ENCODE peak calls at places on chromosomes 13 and 19, in six cellular contexts. H is cardiac muscle cell, I is uterus, N is IMR-90, U is colonic mucosa, G is K562. A is an unnamed sample.

GRCh38 chr13:31063734-31064133 is 98.0 kb downstream of the HSPH1 start:
- DNase-seq in H (no peak), G (no peak), I (no peak), U (no peak), N (no peak), A (no peak)

GRCh38 chr19:6273701-6274601 is 5.8 kb downstream of the MLLT1 start:
- DNase-seq in U (peak; percentile 60), N (peak; percentile 88), G (peak; percentile 48), H (peak; percentile 92), I (peak; percentile 77), A (peak; percentile 66)

GRCh38 chr19:49327878-49328544 is 3.0 kb upstream of the SLC6A16 start:
- DNase-seq in U (peak; percentile 36), H (peak; percentile 48), N (peak; percentile 23), I (no peak), G (peak; percentile 54), A (peak; percentile 78)

GRCh38 chr19:23698711-23699520 is 11.9 kb upstream of the ZNF675 start:
- DNase-seq in G (no peak), I (no peak), U (peak; percentile 52), N (no peak), H (no peak), A (peak; percentile 26)

GRCh38 chr19:54325194-54325621 is 12.2 kb upstream of the LILRA5 start:
- DNase-seq in N (peak; percentile 8), U (peak; percentile 29), G (peak; percentile 70), I (no peak), H (peak; percentile 56), A (peak; percentile 67)

GRCh38 chr13:44757671-44758070 is 181.5 kb upstream of the TSC22D1 start:
- DNase-seq in G (no peak), N (no peak), H (no peak), I (no peak), U (no peak), A (no peak)

GRCh38 chr19:29615891-29616425 is 9.9 kb downstream of the POP4 start:
- DNase-seq in N (no peak), G (no peak), U (no peak), H (no peak), I (no peak), A (peak; percentile 9)

GRCh38 chr13:27183561-27184147 is 12.0 kb upstream of the USP12 start:
- DNase-seq in I (no peak), H (peak; percentile 36), U (no peak), G (no peak), N (peak; percentile 72), A (no peak)

GRCh38 chr19:10553943-10554381 is 10.3 kb downstream of the ATG4D start:
- DNase-seq in U (peak; percentile 33), H (no peak), G (no peak), I (no peak), N (no peak), A (peak; percentile 45)

GRCh38 chr19:10550336-10550735 is 6.6 kb downstream of the ATG4D start:
- DNase-seq in U (no peak), H (no peak), I (no peak), N (no peak), G (no peak), A (peak; percentile 38)

GRCh38 chr19:10553087-10553667 is 9.5 kb downstream of the ATG4D start:
- DNase-seq in I (no peak), G (no peak), H (no peak), U (no peak), N (no peak), A (peak; percentile 55)

GRCh38 chr19:10551698-10552301 is 8.1 kb downstream of the ATG4D start:
- DNase-seq in H (peak; percentile 45), G (no peak), U (peak; percentile 46), I (no peak), N (no peak), A (peak; percentile 74)

DNA sequence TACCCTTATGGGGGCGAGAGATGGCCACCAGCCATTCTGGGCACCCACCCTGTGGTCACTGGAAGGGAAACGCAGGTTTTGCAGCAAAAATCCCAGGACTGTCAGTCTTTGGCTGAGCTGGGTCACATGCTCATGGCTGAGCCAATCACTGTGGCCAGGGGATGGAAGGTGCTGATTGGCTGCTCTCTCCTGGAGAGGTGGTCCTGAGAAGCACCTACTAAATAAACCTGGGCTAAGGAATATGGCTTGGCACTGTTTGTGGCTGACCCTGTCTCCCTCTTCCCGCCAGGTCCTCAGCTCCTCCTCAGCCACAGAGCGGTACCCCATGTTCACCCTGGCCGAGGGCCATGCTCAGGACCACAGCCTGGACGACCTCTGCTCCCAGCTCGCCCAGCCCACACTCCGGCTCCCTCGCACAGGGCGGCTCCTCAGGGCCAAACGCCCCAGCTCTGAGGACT is 8.9 kb downstream of the ATG4D start:
- DNase-seq in G (peak; percentile 71), H (peak; percentile 26), N (no peak), U (peak; percentile 30), I (no peak), A (peak; percentile 93)
- H3K4me3 ChIP-seq in G (no peak overlapping the region), H (no peak overlapping the region), N (no peak overlapping the region), U (no peak overlapping the region), I (no peak overlapping the region), A (no peak overlapping the region)

GRCh38 chr19:50639121-50640112 is at the start of gene SYT3:
- DNase-seq in U (no peak), H (peak; percentile 69), G (peak; percentile 95), N (peak; percentile 27), I (no peak), A (peak; percentile 97)

GRCh38 chr19:50633973-50634372 is 5.7 kb downstream of the SYT3 start:
- DNase-seq in H (no peak), U (no peak), G (no peak), I (no peak), N (no peak), A (no peak)

GRCh38 chr19:50633359-50633758 is 6.3 kb downstream of the SYT3 start:
- DNase-seq in I (no peak), U (no peak), N (no peak), H (no peak), G (no peak), A (no peak)

GRCh38 chr19:50638576-50638975 is 1.1 kb downstream of the SYT3 start:
- DNase-seq in I (no peak), G (no peak), N (no peak), H (no peak), U (no peak), A (no peak)

DNA sequence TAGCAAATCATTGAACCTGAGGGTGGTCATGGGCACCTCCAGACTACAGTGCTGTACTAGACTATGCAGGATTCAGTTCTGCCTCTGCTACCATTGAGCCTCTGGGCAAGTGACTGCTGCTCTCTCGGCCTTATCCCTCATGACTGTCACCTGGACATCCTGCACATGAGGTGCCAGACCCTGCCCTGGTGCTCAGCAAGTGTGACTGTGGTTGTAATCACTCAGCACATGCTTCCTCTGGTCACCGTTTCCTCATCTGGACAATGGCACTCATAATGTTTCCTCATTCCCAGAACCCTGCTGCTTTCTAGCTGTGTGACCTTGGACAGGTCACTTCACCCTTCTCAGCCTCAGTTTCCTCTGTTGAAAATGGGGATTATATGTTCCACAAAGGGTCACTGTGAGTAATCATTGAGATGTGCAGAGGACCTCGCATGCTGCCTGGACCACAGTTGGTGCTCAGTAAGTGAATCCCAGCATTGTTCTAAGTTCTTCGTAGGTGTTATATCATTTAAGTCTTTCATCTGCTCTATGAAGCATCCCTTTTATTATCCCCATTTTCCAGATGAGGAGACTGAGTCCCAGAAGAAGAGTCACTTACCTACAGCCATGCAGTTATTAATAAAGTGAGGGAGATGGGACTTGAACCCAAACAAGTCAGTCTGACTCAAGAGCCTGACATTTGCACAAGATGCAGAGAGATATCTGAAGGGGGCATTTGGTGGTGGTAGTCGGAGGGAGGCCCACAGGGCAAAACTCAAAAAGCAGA is 3.2 kb downstream of the SYT3 start:
- DNase-seq in U (no peak), G (no peak), H (no peak), N (no peak), I (no peak), A (no peak)
- H3K27me3 ChIP-seq in U (peaks cover 28% of the 10 kb centered on the region), G (peaks cover 11% of the 10 kb centered on the region), H (peaks cover 26% of the 10 kb centered on the region), N (peaks cover 34% of the 10 kb centered on the region), I (no peaks in the 10 kb centered on the region), A (peaks cover 12% of the 10 kb centered on the region)

GRCh38 chr19:55369651-55370304 is 485 bp downstream of the IL11 start:
- DNase-seq in G (peak; percentile 93), U (no peak), H (peak; percentile 53), I (no peak), N (peak; percentile 76), A (peak; percentile 99)
- H3K4me3 ChIP-seq in G (no peak overlapping the region), U (peak overlapping the region; percentile 17), H (peak overlapping the region; percentile 19), I (no peak overlapping the region), N (peak overlapping the region; percentile 89), A (peak overlapping the region; percentile 59)

DNA sequence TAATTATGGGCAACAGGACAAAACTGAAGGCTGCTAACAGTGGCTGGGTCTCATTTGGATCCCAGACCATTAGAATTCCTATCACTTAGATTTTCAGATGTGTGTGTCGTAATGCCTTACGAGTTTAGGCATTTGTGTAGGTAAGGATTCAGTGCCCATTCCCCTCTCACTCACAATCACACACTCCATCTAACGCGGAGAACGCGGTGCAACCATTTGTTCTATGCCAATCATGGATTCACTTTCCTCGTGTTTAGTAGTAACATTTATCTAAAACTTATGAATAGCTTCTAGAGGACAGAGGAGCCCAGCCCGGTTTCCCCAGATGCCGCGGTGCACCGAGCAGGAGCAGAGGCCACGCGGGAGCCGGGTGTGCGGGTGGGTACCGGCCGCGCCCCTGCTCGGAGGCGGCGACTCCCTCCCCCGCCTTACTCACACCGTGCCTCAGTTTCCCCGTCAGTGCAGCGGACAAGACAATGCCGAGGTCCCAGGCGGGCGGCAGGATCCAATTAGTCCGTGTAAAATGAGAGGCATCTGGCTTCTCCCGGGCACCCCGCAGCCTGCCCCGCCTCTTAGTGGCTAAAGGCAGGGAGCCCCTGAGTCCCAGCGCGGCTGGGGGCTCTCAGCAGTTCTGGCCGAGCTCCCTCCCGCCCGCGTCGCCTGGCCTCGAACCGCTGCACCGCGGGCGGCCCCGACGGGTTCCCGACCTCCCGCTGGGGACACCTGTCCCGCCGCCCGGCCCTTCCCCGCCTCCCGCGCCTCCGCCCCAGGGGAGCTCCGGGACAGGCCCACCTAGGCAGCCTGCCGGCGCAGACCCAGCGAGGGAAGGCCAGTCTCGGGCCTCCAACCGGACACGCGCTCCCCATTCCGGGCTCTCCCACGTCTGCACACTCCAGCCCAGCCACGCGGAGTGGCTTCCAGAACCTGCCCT is 5.9 kb upstream of the C1QTNF9B start:
- DNase-seq in G (no peak), I (no peak), N (no peak), U (no peak), H (no peak), A (peak; percentile 50)
- H3K27me3 ChIP-seq in G (peaks cover 5% of the 10 kb centered on the region), I (peaks cover 8% of the 10 kb centered on the region), N (no peaks in the 10 kb centered on the region), U (peaks cover 25% of the 10 kb centered on the region), H (peaks cover 43% of the 10 kb centered on the region), A (peaks cover 20% of the 10 kb centered on the region)

DNA sequence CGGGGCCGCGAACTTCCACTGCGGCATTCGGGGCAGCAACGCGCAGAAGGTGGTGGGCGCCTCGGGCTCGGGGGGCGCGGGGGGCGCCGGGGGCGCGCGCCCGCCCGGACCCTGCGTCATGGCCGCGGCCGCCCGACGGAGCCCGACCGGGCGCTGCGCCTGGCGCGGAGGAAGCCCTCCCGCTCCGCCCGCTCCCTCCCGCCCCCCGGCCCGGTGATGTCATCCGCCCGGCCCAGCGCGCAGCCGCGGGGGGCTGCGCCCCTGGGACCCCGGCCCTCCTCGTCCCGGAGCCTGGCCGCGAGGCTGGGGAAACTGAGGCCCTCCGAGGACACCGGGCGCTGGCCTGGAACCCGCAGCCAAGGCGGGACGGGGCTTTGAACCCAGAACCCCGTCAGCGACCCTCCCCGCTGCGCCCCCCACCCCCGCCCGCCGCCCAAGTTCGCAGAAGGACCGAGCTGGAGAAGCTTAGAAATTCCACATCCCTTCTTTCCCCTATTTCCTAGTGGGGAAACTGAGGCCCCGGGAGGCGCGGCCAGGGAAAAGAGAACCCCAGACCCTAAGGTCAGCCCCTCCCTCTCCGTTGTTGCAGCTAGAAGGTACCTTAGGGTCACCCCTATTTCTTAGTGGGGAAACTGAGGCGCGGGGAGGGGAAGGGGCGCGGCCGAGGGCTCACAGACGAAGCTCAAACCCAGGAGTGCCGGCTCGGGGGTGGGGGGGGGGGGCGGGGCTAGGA is at the start of gene SHC2:
- DNase-seq in U (no peak), I (peak; percentile 57), H (no peak), N (no peak), G (peak; percentile 68), A (peak; percentile 93)
- H3K4me3 ChIP-seq in U (peak within 1 kb of the TSS; percentile 57), I (peak within 1 kb of the TSS; percentile 63), H (peak within 1 kb of the TSS; percentile 65), N (peak within 1 kb of the TSS; percentile 63), G (peak within 1 kb of the TSS; percentile 36), A (peak within 1 kb of the TSS; percentile 61)